ENCODE peak calls at places on chromosomes 2 and 18, in seven cellular contexts. One of them, this sample, is unnamed.

GRCh38 chr2:223576873-223577272 is 25.3 kb downstream of the SCG2 start:
- DNase-seq in ovary: no peak
- DNase-seq in heart left ventricle: no peak
- DNase-seq in stomach: no peak
- DNase-seq in NB4: no peak
- DNase-seq in H1: no peak
- DNase-seq in body of pancreas: no peak
- DNase-seq in this sample: peak; percentile 23

GRCh38 chr2:161124186-161124585 is 36.0 kb upstream of the TANK start:
- DNase-seq in body of pancreas: no peak
- DNase-seq in H1: no peak
- DNase-seq in stomach: no peak
- DNase-seq in ovary: no peak
- DNase-seq in NB4: no peak
- DNase-seq in heart left ventricle: no peak
- DNase-seq in this sample: no peak

GRCh38 chr18:41761329-41762028 is 193.6 kb upstream of the PIK3C3 start:
- DNase-seq in stomach: no peak
- DNase-seq in body of pancreas: no peak
- DNase-seq in heart left ventricle: no peak
- DNase-seq in H1: no peak
- DNase-seq in NB4: peak; percentile 23
- DNase-seq in ovary: no peak
- DNase-seq in this sample: peak; percentile 38

GRCh38 chr2:217929757-217930707 is 72.8 kb downstream of the TNS1 start:
- DNase-seq in stomach: no peak
- DNase-seq in NB4: no peak
- DNase-seq in ovary: no peak
- DNase-seq in heart left ventricle: peak; percentile 77
- DNase-seq in H1: no peak
- DNase-seq in body of pancreas: peak; percentile 68
- DNase-seq in this sample: no peak

GRCh38 chr18:74147779-74148542 is at the start of the genes FBXO15 and TIMM21:
- DNase-seq in ovary: peak; percentile 98
- DNase-seq in stomach: peak; percentile 96
- DNase-seq in heart left ventricle: peak; percentile 98
- DNase-seq in H1: peak; percentile 91
- DNase-seq in NB4: peak; percentile 97
- DNase-seq in body of pancreas: peak; percentile 97
- DNase-seq in this sample: peak; percentile 32

GRCh38 chr2:231169475-231169874 is 29.0 kb upstream of the ARMC9 start:
- DNase-seq in stomach: no peak
- DNase-seq in NB4: no peak
- DNase-seq in body of pancreas: no peak
- DNase-seq in H1: no peak
- DNase-seq in ovary: no peak
- DNase-seq in heart left ventricle: no peak
- DNase-seq in this sample: no peak

GRCh38 chr2:72605836-72606442 is 219.9 kb downstream of the EXOC6B start:
- DNase-seq in stomach: no peak
- DNase-seq in NB4: peak; percentile 7
- DNase-seq in body of pancreas: no peak
- DNase-seq in heart left ventricle: no peak
- DNase-seq in H1: no peak
- DNase-seq in ovary: no peak
- DNase-seq in this sample: no peak

GRCh38 chr2:189115126-189115525 is 64.4 kb downstream of the COL5A2 start:
- DNase-seq in heart left ventricle: no peak
- DNase-seq in body of pancreas: no peak
- DNase-seq in ovary: no peak
- DNase-seq in stomach: no peak
- DNase-seq in NB4: no peak
- DNase-seq in H1: no peak
- DNase-seq in this sample: no peak

GRCh38 chr18:8771930-8772329 is 66.6 kb downstream of the MTCL1 start:
- DNase-seq in NB4: no peak
- DNase-seq in heart left ventricle: peak; percentile 68
- DNase-seq in body of pancreas: peak; percentile 50
- DNase-seq in stomach: peak; percentile 51
- DNase-seq in ovary: no peak
- DNase-seq in H1: no peak
- DNase-seq in this sample: no peak

GRCh38 chr18:24176727-24177416 is 38.0 kb downstream of the CABYR start:
- DNase-seq in body of pancreas: peak; percentile 58
- DNase-seq in stomach: peak; percentile 63
- DNase-seq in ovary: peak; percentile 52
- DNase-seq in NB4: peak; percentile 57
- DNase-seq in heart left ventricle: peak; percentile 70
- DNase-seq in H1: peak; percentile 95
- DNase-seq in this sample: no peak

GRCh38 chr2:39220136-39220535 is 23.6 kb downstream of the CDKL4 start:
- DNase-seq in heart left ventricle: no peak
- DNase-seq in body of pancreas: no peak
- DNase-seq in stomach: no peak
- DNase-seq in ovary: no peak
- DNase-seq in NB4: no peak
- DNase-seq in H1: no peak
- DNase-seq in this sample: no peak
- TF ChIP-seq POLR2A in heart left ventricle: no peak
- TF ChIP-seq POLR2A in body of pancreas: no peak
- TF ChIP-seq POLR2A in stomach: no peak
- TF ChIP-seq POLR2A in ovary: no peak
- TF ChIP-seq POLR2A in NB4: no peak
- TF ChIP-seq POLR2A in H1: no peak
- TF ChIP-seq POLR2A in this sample: no peak

GRCh38 chr18:59900222-59901128 is 679 bp downstream of the PMAIP1 start:
- DNase-seq in NB4: peak; percentile 91
- DNase-seq in ovary: no peak
- DNase-seq in heart left ventricle: peak; percentile 31
- DNase-seq in body of pancreas: peak; percentile 49
- DNase-seq in H1: peak; percentile 61
- DNase-seq in stomach: peak; percentile 44
- DNase-seq in this sample: no peak
- TF ChIP-seq POLR2A in NB4: no peak
- TF ChIP-seq POLR2A in ovary: no peak
- TF ChIP-seq POLR2A in heart left ventricle: no peak
- TF ChIP-seq POLR2A in body of pancreas: no peak
- TF ChIP-seq POLR2A in H1: peak; percentile 74
- TF ChIP-seq POLR2A in stomach: no peak
- TF ChIP-seq POLR2A in this sample: no peak

GRCh38 chr2:96336104-96336775 is 674 bp downstream of the NCAPH start:
- DNase-seq in H1: no peak
- DNase-seq in body of pancreas: no peak
- DNase-seq in NB4: peak; percentile 45
- DNase-seq in stomach: no peak
- DNase-seq in heart left ventricle: no peak
- DNase-seq in ovary: no peak
- DNase-seq in this sample: no peak
- TF ChIP-seq POLR2A in H1: peak; percentile 82
- TF ChIP-seq POLR2A in body of pancreas: peak; percentile 25
- TF ChIP-seq POLR2A in NB4: peak; percentile 42
- TF ChIP-seq POLR2A in stomach: no peak
- TF ChIP-seq POLR2A in heart left ventricle: no peak
- TF ChIP-seq POLR2A in ovary: no peak
- TF ChIP-seq POLR2A in this sample: peak; percentile 68

DNA sequence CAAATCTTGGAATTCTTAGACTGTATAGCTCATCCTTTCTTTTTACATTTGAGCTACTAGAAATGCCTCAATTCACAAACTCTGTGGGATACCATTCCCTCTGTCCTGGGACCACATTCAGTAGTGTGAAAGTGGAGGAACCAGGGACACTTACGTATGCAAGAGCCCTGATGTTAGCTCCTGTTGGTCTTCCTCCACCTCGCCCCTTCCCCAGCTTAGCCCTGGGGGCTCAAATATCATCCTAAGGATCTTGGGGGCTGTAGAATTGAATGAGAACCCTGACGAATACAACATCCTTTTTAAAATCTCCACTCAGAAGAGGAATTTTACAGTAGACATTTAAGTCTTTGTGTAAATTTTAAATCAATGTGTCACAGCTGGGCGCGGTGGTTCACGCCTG is 65.2 kb upstream of the RAPH1 start:
- DNase-seq in heart left ventricle: no peak
- DNase-seq in stomach: no peak
- DNase-seq in body of pancreas: no peak
- DNase-seq in ovary: no peak
- DNase-seq in H1: no peak
- DNase-seq in NB4: no peak
- DNase-seq in this sample: no peak
- TF ChIP-seq POLR2A in heart left ventricle: no peak
- TF ChIP-seq POLR2A in stomach: no peak
- TF ChIP-seq POLR2A in body of pancreas: no peak
- TF ChIP-seq POLR2A in ovary: no peak
- TF ChIP-seq POLR2A in H1: no peak
- TF ChIP-seq POLR2A in NB4: no peak
- TF ChIP-seq POLR2A in this sample: no peak

GRCh38 chr2:207163053-207163814 is 2.5 kb downstream of the KLF7 start:
- DNase-seq in body of pancreas: peak; percentile 56
- DNase-seq in heart left ventricle: peak; percentile 48
- DNase-seq in ovary: no peak
- DNase-seq in stomach: peak; percentile 45
- DNase-seq in NB4: no peak
- DNase-seq in H1: no peak
- DNase-seq in this sample: peak; percentile 34
- TF ChIP-seq POLR2A in body of pancreas: no peak
- TF ChIP-seq POLR2A in heart left ventricle: peak; percentile 57
- TF ChIP-seq POLR2A in ovary: no peak
- TF ChIP-seq POLR2A in stomach: no peak
- TF ChIP-seq POLR2A in NB4: no peak
- TF ChIP-seq POLR2A in H1: no peak
- TF ChIP-seq POLR2A in this sample: no peak

GRCh38 chr2:109295070-109295780 is 166.2 kb downstream of the SH3RF3 start:
- DNase-seq in stomach: no peak
- DNase-seq in NB4: peak; percentile 88
- DNase-seq in H1: no peak
- DNase-seq in heart left ventricle: peak; percentile 22
- DNase-seq in body of pancreas: no peak
- DNase-seq in ovary: no peak
- DNase-seq in this sample: no peak

GRCh38 chr2:109292377-109292776 is 163.4 kb downstream of the SH3RF3 start:
- DNase-seq in body of pancreas: no peak
- DNase-seq in NB4: no peak
- DNase-seq in ovary: no peak
- DNase-seq in stomach: no peak
- DNase-seq in heart left ventricle: no peak
- DNase-seq in H1: no peak
- DNase-seq in this sample: no peak

GRCh38 chr2:109294523-109294922 is 165.5 kb downstream of the SH3RF3 start:
- DNase-seq in H1: no peak
- DNase-seq in heart left ventricle: no peak
- DNase-seq in NB4: peak; percentile 48
- DNase-seq in body of pancreas: no peak
- DNase-seq in ovary: no peak
- DNase-seq in stomach: no peak
- DNase-seq in this sample: no peak

GRCh38 chr2:109295781-109296117 is 166.7 kb downstream of the SH3RF3 start:
- DNase-seq in H1: no peak
- DNase-seq in ovary: no peak
- DNase-seq in NB4: peak; percentile 23
- DNase-seq in stomach: no peak
- DNase-seq in heart left ventricle: peak; percentile 25
- DNase-seq in body of pancreas: no peak
- DNase-seq in this sample: no peak

DNA sequence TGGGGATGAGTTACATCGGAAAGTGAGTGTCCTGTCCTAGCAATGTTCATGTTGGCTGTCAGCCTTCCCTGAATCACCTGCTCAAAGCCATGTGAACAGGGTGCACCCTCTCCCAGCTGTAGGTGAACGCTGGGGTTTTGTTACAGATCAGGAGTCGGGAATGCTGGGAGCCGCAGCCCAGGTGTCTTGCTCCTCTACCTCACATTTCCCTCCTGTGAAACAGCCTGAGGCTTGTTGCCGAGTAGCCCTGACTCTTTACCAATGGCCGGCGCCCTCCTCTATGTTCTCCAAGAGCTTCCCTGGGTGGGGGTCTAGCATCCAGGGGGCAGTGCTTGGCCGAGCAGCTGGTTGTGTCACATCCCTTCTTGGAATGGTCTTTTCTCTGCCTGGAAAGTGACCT is 164.7 kb downstream of the SH3RF3 start:
- DNase-seq in stomach: no peak
- DNase-seq in heart left ventricle: no peak
- DNase-seq in NB4: no peak
- DNase-seq in ovary: no peak
- DNase-seq in body of pancreas: no peak
- DNase-seq in H1: no peak
- DNase-seq in this sample: no peak
- TF ChIP-seq POLR2A in stomach: no peak
- TF ChIP-seq POLR2A in heart left ventricle: no peak
- TF ChIP-seq POLR2A in NB4: no peak
- TF ChIP-seq POLR2A in ovary: no peak
- TF ChIP-seq POLR2A in body of pancreas: no peak
- TF ChIP-seq POLR2A in H1: no peak
- TF ChIP-seq POLR2A in this sample: no peak

DNA sequence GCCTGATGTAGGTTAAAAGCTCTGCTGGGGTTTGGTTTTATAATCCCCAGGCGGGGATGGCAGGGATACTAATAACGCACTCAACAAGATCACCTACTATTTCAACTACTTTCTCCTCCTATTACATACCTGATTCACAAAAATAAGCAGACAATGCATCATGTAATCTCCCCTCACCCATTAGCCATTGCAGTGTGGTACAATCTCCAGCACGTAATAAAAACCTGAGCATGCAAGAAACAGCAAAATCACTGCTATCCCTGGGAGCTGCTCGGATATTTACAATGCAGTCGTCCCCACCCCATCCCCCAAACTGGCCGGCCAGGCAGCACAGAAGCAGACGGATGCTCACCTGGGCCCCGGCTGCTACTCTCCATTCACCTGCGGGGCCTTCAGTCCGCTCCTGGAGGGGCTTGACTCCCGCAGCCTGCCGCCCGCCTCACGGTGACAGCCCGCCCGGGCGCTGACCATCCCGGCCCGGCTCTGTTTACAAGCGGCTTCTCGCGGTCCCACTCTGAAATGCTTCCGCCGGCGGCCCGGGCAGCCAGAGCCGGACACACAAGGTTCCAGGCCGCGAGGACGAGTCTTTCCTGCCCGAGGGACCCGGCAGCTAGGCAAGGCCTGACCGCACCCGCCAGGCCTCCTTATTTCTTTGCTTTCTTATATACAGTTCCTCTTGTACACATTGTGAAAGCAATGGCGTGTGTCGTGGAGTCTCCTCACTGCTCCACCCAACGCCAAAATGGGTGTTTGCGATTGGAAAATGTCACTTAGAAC is at the start of gene PLEKHM3:
- DNase-seq in body of pancreas: peak; percentile 93
- DNase-seq in H1: peak; percentile 95
- DNase-seq in NB4: peak; percentile 96
- DNase-seq in ovary: peak; percentile 91
- DNase-seq in heart left ventricle: peak; percentile 86
- DNase-seq in stomach: peak; percentile 91
- DNase-seq in this sample: peak; percentile 54
- TF ChIP-seq POLR2A in body of pancreas: peak; percentile 80
- TF ChIP-seq POLR2A in H1: peak; percentile 62
- TF ChIP-seq POLR2A in NB4: peak; percentile 67
- TF ChIP-seq POLR2A in ovary: peak; percentile 40
- TF ChIP-seq POLR2A in heart left ventricle: peak; percentile 63
- TF ChIP-seq POLR2A in stomach: no peak
- TF ChIP-seq POLR2A in this sample: peak; percentile 64

This sample was measured in H54.